ENCODE peak calls at places on chromosomes 7 and 10, in six cellular contexts. J, E, C, R, Y and U are unnamed samples.

GRCh38 chr10:42640610-42641229 is 2.4 kb upstream of the ZNF33B start:
- ATAC-seq in Y (no peak), R (no peak), C (no peak), E (no peak), J (no peak), U (no peak)

GRCh38 chr10:4672199-4672598 is 153.8 kb upstream of the AKR1E2 start:
- ATAC-seq in E (no peak), R (no peak), J (no peak), C (no peak), Y (no peak), U (no peak)

GRCh38 chr7:351256-351655 is 61.3 kb downstream of the FOXL3 start:
- ATAC-seq in Y (no peak), C (peak; percentile 50), J (no peak), E (no peak), R (no peak), U (no peak)

GRCh38 chr10:8873310-8873709 is 818.8 kb downstream of the GATA3 start:
- ATAC-seq in Y (no peak), R (no peak), C (no peak), E (no peak), J (no peak), U (no peak)

GRCh38 chr7:158024881-158025280 is 562.7 kb downstream of the PTPRN2 start:
- ATAC-seq in Y (no peak), R (no peak), E (no peak), J (no peak), C (no peak), U (no peak)

GRCh38 chr7:67771840-67772605 is 775.4 kb downstream of the TYW1 start:
- ATAC-seq in R (no peak), E (no peak), J (peak; percentile 28), C (no peak), Y (no peak), U (no peak)

GRCh38 chr10:94608530-94608929 is 62.9 kb downstream of the HELLS start:
- ATAC-seq in C (no peak), R (no peak), E (no peak), Y (no peak), J (no peak), U (no peak)

GRCh38 chr7:24200407-24200806 is 83.6 kb upstream of the NPY start:
- ATAC-seq in J (no peak), E (no peak), R (no peak), Y (no peak), C (no peak), U (no peak)

GRCh38 chr7:14600766-14601367 is 301.7 kb downstream of the DGKB start:
- ATAC-seq in R (peak; percentile 22), J (no peak), C (no peak), E (no peak), Y (no peak), U (peak; percentile 16)

GRCh38 chr10:47206449-47207279 is 93.3 kb upstream of the GDF10 start:
- ATAC-seq in J (no peak), R (no peak), Y (no peak), C (peak; percentile 89), E (no peak), U (no peak)

GRCh38 chr10:89744021-89744420 is 42.6 kb downstream of the KIF20B start:
- ATAC-seq in E (no peak), J (no peak), C (no peak), R (no peak), Y (no peak), U (no peak)

GRCh38 chr7:100127866-100128601 is 1.3 kb downstream of the MBLAC1 start:
- ATAC-seq in J (no peak), R (peak; percentile 9), Y (no peak), E (no peak), C (peak; percentile 7), U (no peak)

GRCh38 chr7:20201380-20201779 is 15.8 kb downstream of the MACC1 start:
- ATAC-seq in R (no peak), J (no peak), Y (no peak), E (no peak), C (no peak), U (peak; percentile 41)